ENCODE peak calls at places on chromosome 5, in five cellular contexts. E is DMS 273 treated with DMSO at 0.1 percent for 48 hours, Z is NCI-H2081, A is caudate nucleus, Q is fibroblast of lung. M is an unnamed sample.

GRCh38 chr5:73796164-73797141 is 170.5 kb downstream of the ARHGEF28 start:
- DNase-seq in Q (peak; percentile 97), A (no peak), E (no peak), Z (peak; percentile 29), M (peak; percentile 88)

GRCh38 chr5:157271740-157272271 is 5.9 kb downstream of the CYFIP2 start:
- DNase-seq in E (no peak), Z (no peak), Q (no peak), A (no peak), M (no peak)

GRCh38 chr5:73104326-73104725 is 16.0 kb upstream of the TMEM171 start:
- DNase-seq in Q (no peak), Z (peak; percentile 82), A (no peak), E (no peak), M (no peak)

GRCh38 chr5:82847564-82847963 is 229.6 kb downstream of the TMEM167A start:
- DNase-seq in Q (no peak), A (no peak), Z (no peak), E (no peak), M (no peak)

GRCh38 chr5:179986328-179986727 is 78.6 kb upstream of the TBC1D9B start:
- DNase-seq in E (no peak), A (no peak), Z (no peak), Q (no peak), M (no peak)

GRCh38 chr5:118326496-118327045 is 661.8 kb downstream of the DTWD2 start:
- DNase-seq in Q (peak; percentile 51), Z (no peak), E (no peak), A (no peak), M (peak; percentile 18)

GRCh38 chr5:35061216-35061615 is 13.5 kb upstream of the AGXT2 start:
- DNase-seq in Q (no peak), A (no peak), Z (no peak), E (no peak), M (no peak)

GRCh38 chr5:37064442-37064841 is 184.7 kb downstream of the CPLANE1 start:
- DNase-seq in Z (no peak), A (no peak), Q (no peak), E (no peak), M (no peak)

GRCh38 chr5:68047035-68047434 is 168.5 kb upstream of the PIK3R1 start:
- DNase-seq in Q (peak; percentile 92), Z (no peak), A (no peak), E (no peak), M (peak; percentile 58)

GRCh38 chr5:180069589-180070247 is 1.8 kb downstream of the RNF130 start:
- DNase-seq in A (peak; percentile 20), Z (peak; percentile 8), E (no peak), Q (peak; percentile 20), M (no peak)

GRCh38 chr5:33837301-33837700 is 54.5 kb downstream of the ADAMTS12 start:
- DNase-seq in Q (peak; percentile 41), Z (no peak), A (no peak), E (no peak), M (no peak)

GRCh38 chr5:134252671-134253070 is 26.8 kb upstream of the PPP2CA start:
- DNase-seq in Q (peak; percentile 92), Z (no peak), E (no peak), A (no peak), M (peak; percentile 69)

GRCh38 chr5:146130440-146131045 is 25.2 kb upstream of the PLAC8L1 start:
- DNase-seq in E (no peak), Q (peak; percentile 27), A (no peak), Z (peak; percentile 11), M (no peak)

GRCh38 chr5:74641778-74642542 is 1.4 kb upstream of the ENC1 start:
- DNase-seq in Q (peak; percentile 82), E (peak; percentile 72), Z (peak; percentile 26), A (no peak), M (no peak)

GRCh38 chr5:103224118-103224893 is 34.3 kb upstream of the MACIR start:
- DNase-seq in E (peak; percentile 28), Q (peak; percentile 69), A (no peak), Z (peak; percentile 45), M (peak; percentile 47)

GRCh38 chr5:156477196-156477595 is 150.2 kb downstream of the SGCD start:
- DNase-seq in E (no peak), A (no peak), Q (no peak), Z (no peak), M (no peak)

GRCh38 chr5:143235423-143235822 is 168.1 kb downstream of the NR3C1 start:
- DNase-seq in Z (no peak), Q (peak; percentile 83), A (no peak), E (no peak), M (no peak)

GRCh38 chr5:107605596-107606125 is 65.1 kb downstream of the EFNA5 start:
- DNase-seq in Q (no peak), Z (no peak), A (no peak), E (no peak), M (no peak)

GRCh38 chr5:93070938-93071337 is 510.1 kb downstream of the NR2F1-AS1 start:
- DNase-seq in A (no peak), E (no peak), Z (peak; percentile 61), Q (no peak), M (no peak)

GRCh38 chr5:36360311-36360710 is 58.6 kb upstream of the RANBP3L start:
- DNase-seq in E (no peak), A (no peak), Z (no peak), Q (peak; percentile 17), M (no peak)

GRCh38 chr5:64074533-64074932 is 91.1 kb upstream of the RNF180 start:
- DNase-seq in Q (peak; percentile 18), A (no peak), Z (peak; percentile 26), E (peak; percentile 8), M (peak; percentile 30)

GRCh38 chr5:88681402-88681801 is 201.6 kb downstream of the MEF2C start:
- DNase-seq in A (no peak), Q (no peak), Z (no peak), E (no peak), M (no peak)

GRCh38 chr5:80959768-80960442 is at the start of gene RASGRF2:
- DNase-seq in A (no peak), Q (peak; percentile 59), E (peak; percentile 43), Z (peak; percentile 3), M (no peak)

GRCh38 chr5:99019812-99020697 is 91.2 kb upstream of the CHD1 start:
- DNase-seq in A (no peak), Z (peak; percentile 28), E (peak; percentile 18), Q (peak; percentile 95), M (peak; percentile 75)

GRCh38 chr5:115627295-115627825 is 1.5 kb upstream of the TMED7 start:
- DNase-seq in Z (no peak), Q (no peak), A (no peak), E (no peak), M (no peak)

GRCh38 chr5:33261305-33261704 is 179.5 kb upstream of the TARS1 start:
- DNase-seq in A (no peak), E (no peak), Z (no peak), Q (peak; percentile 82), M (peak; percentile 77)

GRCh38 chr5:4422247-4422646 is 717.9 kb upstream of the ADAMTS16 start:
- DNase-seq in Z (no peak), A (no peak), Q (no peak), E (no peak), M (no peak)

GRCh38 chr5:39657943-39658342 is 233.2 kb upstream of the DAB2 start:
- DNase-seq in A (no peak), Q (peak; percentile 41), E (no peak), Z (no peak), M (no peak)